ENCODE peak calls at places on chromosomes 4 and X, in four cellular contexts. J is omental fat pad, Z is hippocampal formation, N is WTC11. X is an unnamed sample.

GRCh38 chrX:153620576-153620975 is 21.6 kb upstream of the CCNQ start:
- DNase-seq in J (no peak), Z (no peak), N (no peak), X (no peak)

GRCh38 chr4:72302981-72303704 is 265.9 kb downstream of the ADAMTS3 start:
- DNase-seq in J (no peak), Z (no peak), N (peak; percentile 58), X (peak; percentile 60)

GRCh38 chr4:139633661-139634060 is 32.0 kb upstream of the MGST2 start:
- DNase-seq in J (no peak), Z (peak; percentile 8), N (peak; percentile 48), X (no peak)

GRCh38 chr4:16597829-16598228 is 300.6 kb downstream of the LDB2 start:
- DNase-seq in J (no peak), Z (no peak), N (no peak), X (no peak)

GRCh38 chrX:119194631-119195030 is 41.5 kb upstream of the PGRMC1 start:
- DNase-seq in J (no peak), Z (no peak), N (no peak), X (no peak)

GRCh38 chr4:113708250-113708649 is 53.3 kb downstream of the CAMK2D start:
- DNase-seq in J (no peak), Z (no peak), N (no peak), X (no peak)

GRCh38 chr4:7861440-7861881 is 78.2 kb downstream of the AFAP1 start:
- DNase-seq in J (no peak), Z (no peak), N (peak; percentile 57), X (no peak)

GRCh38 chr4:83833920-83834319 is 298.0 kb downstream of the GPAT3 start:
- DNase-seq in J (no peak), Z (no peak), N (no peak), X (no peak)

GRCh38 chr4:79292008-79292407 is 33.9 kb downstream of the NAA11 start:
- DNase-seq in J (no peak), Z (no peak), N (no peak), X (no peak)

GRCh38 chr4:1449475-1449832 is 43.2 kb upstream of the NKX1-1 start:
- DNase-seq in J (no peak), Z (no peak), N (peak; percentile 11), X (no peak)

GRCh38 chr4:78923459-78924312 is 15.6 kb downstream of the PAQR3 start:
- DNase-seq in J (no peak), Z (no peak), N (no peak), X (no peak)

GRCh38 chrX:20829665-20830481 is 544.3 kb upstream of the CNKSR2 start:
- DNase-seq in J (no peak), Z (no peak), N (no peak), X (no peak)

GRCh38 chrX:140764401-140764919 is 54.9 kb downstream of the LINC00632 start:
- DNase-seq in J (no peak), Z (peak; percentile 20), N (peak; percentile 49), X (peak; percentile 66)

GRCh38 chr4:57122959-57123358 is 12.8 kb upstream of the IGFBP7 start:
- DNase-seq in J (no peak), Z (no peak), N (no peak), X (no peak)

GRCh38 chr4:87542734-87543312 is 13.6 kb upstream of the SPARCL1 start:
- DNase-seq in J (no peak), Z (no peak), N (no peak), X (no peak)

GRCh38 chr4:82358773-82359324 is 14.9 kb downstream of the HNRNPD start:
- DNase-seq in J (no peak), Z (no peak), N (no peak), X (no peak)

GRCh38 chr4:105631818-105632400 is 76.6 kb downstream of the INTS12 start:
- DNase-seq in J (no peak), Z (no peak), N (no peak), X (no peak)

GRCh38 chr4:145988628-145989027 is 50.0 kb upstream of the ZNF827 start:
- DNase-seq in J (no peak), Z (no peak), N (no peak), X (no peak)

GRCh38 chr4:73456177-73457022 is 20.4 kb downstream of the AFP start:
- DNase-seq in J (no peak), Z (no peak), N (no peak), X (no peak)

GRCh38 chr4:105215609-105216313 is 69.1 kb downstream of the TET2 start:
- DNase-seq in J (no peak), Z (no peak), N (no peak), X (no peak)

GRCh38 chrX:154013001-154013421 is 6.7 kb downstream of the IRAK1 start:
- DNase-seq in J (no peak), Z (peak; percentile 38), N (no peak), X (no peak)

GRCh38 chrX:151695583-151695930 is 299 bp downstream of the PRRG3 start:
- DNase-seq in J (no peak), Z (no peak), N (no peak), X (no peak)

GRCh38 chr4:139175647-139176298 is 1.2 kb downstream of the ELF2 start:
- DNase-seq in J (no peak), Z (no peak), N (no peak), X (no peak)

GRCh38 chr4:143411527-143412480 is 75.1 kb downstream of the GAB1 start:
- DNase-seq in J (no peak), Z (peak; percentile 42), N (no peak), X (no peak)

GRCh38 chrX:105651052-105651451 is 171.3 kb upstream of the NRK start:
- DNase-seq in J (no peak), Z (no peak), N (no peak), X (no peak)

GRCh38 chrX:15334561-15334960 is 762 bp downstream of the PIGA start:
- DNase-seq in J (no peak), Z (no peak), N (no peak), X (no peak)

GRCh38 chr4:38949416-38950051 is 81.9 kb downstream of the FAM114A1 start:
- DNase-seq in J (no peak), Z (no peak), N (no peak), X (no peak)

GRCh38 chr4:56388311-56388710 is 1.0 kb upstream of the AASDH start:
- DNase-seq in J (no peak), Z (no peak), N (no peak), X (no peak)

GRCh38 chr4:27684501-27685077 is 823.9 kb downstream of the STIM2 start:
- DNase-seq in J (no peak), Z (peak; percentile 48), N (peak; percentile 69), X (peak; percentile 66)

GRCh38 chr4:174460684-174461083 is 61.6 kb downstream of the HPGD start:
- DNase-seq in J (no peak), Z (no peak), N (no peak), X (no peak)

GRCh38 chrX:147069926-147070325 is 255.4 kb upstream of the CXorf51A start:
- DNase-seq in J (no peak), Z (no peak), N (no peak), X (no peak)